ENCODE peak calls at places on chromosomes 2 and 18, in eight cellular contexts. One of them, this sample, is unnamed.

GRCh38 chr2:186575302-186575701 is 14.6 kb upstream of the ITGAV start:
- DNase-seq in NCI-H146: no peak
- DNase-seq in stimulated activated CD8-positive, alpha-beta memory T cell treated with anti-CD3 and anti-CD28 coated beads, Interleukin-7, amount 100 ng/mL, for 1 hour: no peak
- DNase-seq in NT2/D1: peak
- DNase-seq in T-helper 9 cell: no peak
- DNase-seq in fibroblast of lung: peak
- DNase-seq in adrenal gland: peak
- DNase-seq in NCI-H774: no peak
- DNase-seq in this sample: no peak

GRCh38 chr18:11391636-11392035 is 217.8 kb upstream of the SLC35G4 start:
- DNase-seq in NCI-H146: no peak
- DNase-seq in stimulated activated CD8-positive, alpha-beta memory T cell treated with anti-CD3 and anti-CD28 coated beads, Interleukin-7, amount 100 ng/mL, for 1 hour: no peak
- DNase-seq in NT2/D1: no peak
- DNase-seq in T-helper 9 cell: no peak
- DNase-seq in fibroblast of lung: peak
- DNase-seq in adrenal gland: no peak
- DNase-seq in NCI-H774: no peak
- DNase-seq in this sample: no peak

GRCh38 chr2:28663359-28663758 is 88.3 kb upstream of the PPP1CB start:
- DNase-seq in NCI-H146: no peak
- DNase-seq in stimulated activated CD8-positive, alpha-beta memory T cell treated with anti-CD3 and anti-CD28 coated beads, Interleukin-7, amount 100 ng/mL, for 1 hour: no peak
- DNase-seq in NT2/D1: no peak
- DNase-seq in T-helper 9 cell: no peak
- DNase-seq in fibroblast of lung: peak
- DNase-seq in adrenal gland: no peak
- DNase-seq in NCI-H774: no peak
- DNase-seq in this sample: no peak

GRCh38 chr2:2826209-2826551 is 495.1 kb upstream of the MYT1L start:
- DNase-seq in NCI-H146: no peak
- DNase-seq in stimulated activated CD8-positive, alpha-beta memory T cell treated with anti-CD3 and anti-CD28 coated beads, Interleukin-7, amount 100 ng/mL, for 1 hour: no peak
- DNase-seq in NT2/D1: no peak
- DNase-seq in T-helper 9 cell: no peak
- DNase-seq in fibroblast of lung: no peak
- DNase-seq in adrenal gland: peak
- DNase-seq in NCI-H774: no peak
- DNase-seq in this sample: no peak

GRCh38 chr2:29165362-29166236 is 50.4 kb downstream of the CLIP4 start:
- DNase-seq in NCI-H146: peak
- DNase-seq in stimulated activated CD8-positive, alpha-beta memory T cell treated with anti-CD3 and anti-CD28 coated beads, Interleukin-7, amount 100 ng/mL, for 1 hour: no peak
- DNase-seq in NT2/D1: no peak
- DNase-seq in T-helper 9 cell: no peak
- DNase-seq in fibroblast of lung: peak
- DNase-seq in adrenal gland: no peak
- DNase-seq in NCI-H774: no peak
- DNase-seq in this sample: no peak

GRCh38 chr2:47299555-47299954 is 103.4 kb upstream of the MSH2 start:
- DNase-seq in NCI-H146: no peak
- DNase-seq in stimulated activated CD8-positive, alpha-beta memory T cell treated with anti-CD3 and anti-CD28 coated beads, Interleukin-7, amount 100 ng/mL, for 1 hour: no peak
- DNase-seq in NT2/D1: no peak
- DNase-seq in T-helper 9 cell: no peak
- DNase-seq in fibroblast of lung: peak
- DNase-seq in adrenal gland: no peak
- DNase-seq in NCI-H774: no peak
- DNase-seq in this sample: no peak

GRCh38 chr2:166539340-166540162 is 45.5 kb upstream of the SCN7A start:
- DNase-seq in NCI-H146: peak
- DNase-seq in stimulated activated CD8-positive, alpha-beta memory T cell treated with anti-CD3 and anti-CD28 coated beads, Interleukin-7, amount 100 ng/mL, for 1 hour: no peak
- DNase-seq in NT2/D1: peak
- DNase-seq in T-helper 9 cell: no peak
- DNase-seq in fibroblast of lung: peak
- DNase-seq in adrenal gland: peak
- DNase-seq in NCI-H774: peak
- DNase-seq in this sample: peak

GRCh38 chr2:174334781-174335604 is at the start of gene SP9:
- DNase-seq in NCI-H146: no peak
- DNase-seq in stimulated activated CD8-positive, alpha-beta memory T cell treated with anti-CD3 and anti-CD28 coated beads, Interleukin-7, amount 100 ng/mL, for 1 hour: no peak
- DNase-seq in NT2/D1: peak
- DNase-seq in T-helper 9 cell: no peak
- DNase-seq in fibroblast of lung: peak
- DNase-seq in adrenal gland: no peak
- DNase-seq in NCI-H774: no peak
- DNase-seq in this sample: peak

GRCh38 chr2:64166637-64167420 is 22.6 kb upstream of the PELI1 start:
- DNase-seq in NCI-H146: no peak
- DNase-seq in stimulated activated CD8-positive, alpha-beta memory T cell treated with anti-CD3 and anti-CD28 coated beads, Interleukin-7, amount 100 ng/mL, for 1 hour: no peak
- DNase-seq in NT2/D1: no peak
- DNase-seq in T-helper 9 cell: no peak
- DNase-seq in fibroblast of lung: peak
- DNase-seq in adrenal gland: no peak
- DNase-seq in NCI-H774: no peak
- DNase-seq in this sample: no peak

GRCh38 chr2:86020984-86021383 is 84.7 kb downstream of the POLR1A start:
- DNase-seq in NCI-H146: no peak
- DNase-seq in stimulated activated CD8-positive, alpha-beta memory T cell treated with anti-CD3 and anti-CD28 coated beads, Interleukin-7, amount 100 ng/mL, for 1 hour: no peak
- DNase-seq in NT2/D1: no peak
- DNase-seq in T-helper 9 cell: no peak
- DNase-seq in fibroblast of lung: peak
- DNase-seq in adrenal gland: no peak
- DNase-seq in NCI-H774: no peak
- DNase-seq in this sample: no peak

This sample was measured in NCI-H748 treated with DMSO at 0.1 percent for 48 hours.